ENCODE peak calls at places on chromosomes 12 and 14, in four cellular contexts. Q is body of pancreas, E is endothelial cell of umbilical vein, P is transverse colon. V is an unnamed sample.

GRCh38 chr12:106903241-106903950 is 52.3 kb upstream of the TMEM263 start:
- DNase-seq in Q (peak; percentile 93), E (peak; percentile 67), P (peak; percentile 90), V (peak; percentile 76)

GRCh38 chr12:1838994-1839365 is 18.6 kb downstream of the LRTM2 start:
- DNase-seq in Q (no peak), E (no peak), P (no peak), V (no peak)

GRCh38 chr14:105147701-105148603 is 20.6 kb downstream of the JAG2 start:
- DNase-seq in P (no peak), E (no peak), Q (no peak), V (peak; percentile 7)

GRCh38 chr12:24561411-24561871 is 387.5 kb downstream of the BCAT1 start:
- DNase-seq in E (no peak), Q (no peak), P (peak; percentile 10), V (no peak)

GRCh38 chr14:69247691-69248440 is 12.1 kb upstream of the GALNT16 start:
- DNase-seq in P (peak; percentile 24), Q (peak; percentile 26), E (no peak), V (no peak)

GRCh38 chr14:93954516-93954830 is 21.9 kb downstream of the ASB2 start:
- DNase-seq in E (no peak), Q (no peak), P (no peak), V (peak; percentile 16)

GRCh38 chr14:101118746-101119610 is 215.5 kb upstream of the RTL1 start:
- DNase-seq in E (no peak), P (no peak), Q (no peak), V (no peak)

GRCh38 chr14:34872822-34873590 is 2.2 kb downstream of the BAZ1A start:
- DNase-seq in P (peak; percentile 16), E (no peak), Q (peak; percentile 24), V (no peak)

GRCh38 chr14:34275038-34275437 is 187.0 kb downstream of the SPTSSA start:
- DNase-seq in E (no peak), Q (no peak), P (no peak), V (no peak)

GRCh38 chr14:22391908-22392307 is 197.1 kb downstream of the DAD1 start:
- DNase-seq in Q (peak; percentile 75), E (peak; percentile 78), P (peak; percentile 39), V (peak; percentile 64)

GRCh38 chr12:104793280-104793679 is 164.8 kb downstream of the SLC41A2 start:
- DNase-seq in Q (peak; percentile 47), P (no peak), E (no peak), V (no peak)

GRCh38 chr14:102898776-102899515 is 23.5 kb upstream of the AMN start:
- DNase-seq in P (peak; percentile 32), Q (no peak), E (no peak), V (no peak)
- TF ChIP-seq POLR2A in P (no peak), Q (no peak), E (no peak), V (no peak)

GRCh38 chr14:56718312-56718711 is 92.0 kb downstream of the OTX2 start:
- DNase-seq in Q (no peak), E (no peak), P (no peak), V (no peak)
- H3K9me3 ChIP-seq in Q (no peaks in the 10 kb centered on the region), E (no peaks in the 10 kb centered on the region), P (no peaks in the 10 kb centered on the region), V (no peaks in the 10 kb centered on the region)

GRCh38 chr12:11897923-11898322 is 172.8 kb upstream of the BCL2L14 start:
- DNase-seq in P (no peak), Q (no peak), E (no peak), V (no peak)

GRCh38 chr12:11894890-11895289 is 175.8 kb upstream of the BCL2L14 start:
- DNase-seq in P (no peak), Q (no peak), E (no peak), V (no peak)

GRCh38 chr12:11893998-11894397 is 176.7 kb upstream of the BCL2L14 start:
- DNase-seq in E (no peak), Q (no peak), P (no peak), V (no peak)

GRCh38 chr12:11896530-11896929 is 174.2 kb upstream of the BCL2L14 start:
- DNase-seq in Q (no peak), E (no peak), P (no peak), V (no peak)

DNA sequence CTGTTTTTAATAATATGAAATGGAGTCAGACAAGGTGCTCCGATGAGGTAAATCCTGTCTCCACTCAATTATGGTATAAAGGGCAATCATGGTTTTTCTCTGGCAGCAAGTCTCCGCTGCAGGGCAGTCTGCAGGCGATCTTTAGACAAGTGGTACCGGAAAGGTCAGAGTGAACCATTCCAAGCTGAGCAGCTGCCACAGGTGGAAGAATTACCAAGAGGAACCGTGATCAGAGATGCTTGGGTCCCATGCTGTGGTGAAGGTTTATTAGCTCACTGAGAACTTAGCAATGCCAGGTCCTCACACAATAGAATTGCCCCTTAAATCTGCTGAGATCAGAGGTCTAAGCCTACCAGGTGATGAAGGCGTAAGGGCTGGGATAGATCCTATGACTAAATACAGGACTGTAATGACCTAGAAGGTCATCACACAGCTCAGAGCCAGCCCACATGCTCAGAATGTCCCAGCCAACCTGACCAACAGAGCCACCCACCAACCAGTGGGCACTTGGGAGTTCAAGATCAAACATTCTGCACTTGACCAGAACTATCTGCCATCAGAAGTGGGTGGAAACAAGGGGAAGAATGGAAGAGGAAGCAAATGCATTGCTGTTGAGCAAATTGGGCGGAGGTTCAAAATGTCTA is 175.2 kb upstream of the BCL2L14 start:
- DNase-seq in P (no peak), E (no peak), Q (no peak), V (no peak)
- TF ChIP-seq POLR2A in P (no peak), E (no peak), Q (no peak), V (no peak)

DNA sequence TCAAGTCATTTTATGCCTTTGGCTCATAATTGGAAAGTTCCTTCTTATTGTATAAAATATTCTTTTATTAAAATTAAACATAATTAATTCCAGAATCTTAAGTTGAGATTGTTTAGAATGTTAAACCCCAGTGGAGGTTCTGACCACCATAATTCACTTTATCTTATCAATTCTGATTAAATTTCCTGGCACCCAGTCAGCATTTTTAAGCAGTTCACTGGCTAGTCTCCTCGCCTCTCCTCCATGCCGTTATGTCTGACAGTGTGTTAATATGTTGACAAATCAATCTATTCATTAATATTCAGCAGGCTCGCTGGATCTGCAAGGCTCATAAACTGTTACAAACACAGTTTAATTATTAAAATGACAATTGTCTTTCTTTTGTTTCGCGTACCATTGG is 339.9 kb downstream of the PRKD1 start:
- DNase-seq in Q (no peak), P (no peak), E (no peak), V (no peak)
- H3K9me3 ChIP-seq in Q (no peaks in the 10 kb centered on the region), P (no peaks in the 10 kb centered on the region), E (no peaks in the 10 kb centered on the region), V (no peaks in the 10 kb centered on the region)

GRCh38 chr12:57638096-57638495 is 5.1 kb upstream of the B4GALNT1 start:
- DNase-seq in P (no peak), Q (no peak), E (no peak), V (no peak)

GRCh38 chr12:57632898-57633825 is at the start of gene B4GALNT1:
- DNase-seq in P (peak; percentile 56), Q (peak; percentile 68), E (peak; percentile 61), V (peak; percentile 61)

GRCh38 chr12:57641699-57642442 is 8.9 kb upstream of the B4GALNT1 start:
- DNase-seq in P (no peak), Q (peak; percentile 67), E (no peak), V (no peak)

GRCh38 chr12:57640156-57641042 is 7.4 kb upstream of the B4GALNT1 start:
- DNase-seq in Q (no peak), P (no peak), E (no peak), V (no peak)

DNA sequence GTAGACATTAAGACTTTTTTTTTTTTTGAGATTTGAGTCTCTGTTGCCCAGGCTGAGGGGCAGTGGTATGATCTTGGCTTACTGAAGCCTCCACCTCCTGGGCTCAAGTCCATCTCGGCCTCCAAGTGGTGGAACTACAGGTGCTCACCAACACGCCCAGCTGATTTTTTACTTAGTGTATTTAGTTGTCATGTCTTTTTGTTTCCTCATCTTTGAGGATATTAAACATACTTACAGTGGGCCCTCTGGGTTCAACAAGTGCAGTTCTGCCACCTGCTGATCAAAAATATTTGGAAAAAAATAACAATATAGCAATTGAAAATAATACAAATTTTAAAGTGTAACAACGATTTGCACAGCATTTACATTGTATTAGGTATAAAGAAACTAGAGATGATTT is 4.4 kb upstream of the B4GALNT1 start:
- DNase-seq in Q (no peak), P (no peak), E (no peak), V (no peak)
- TF ChIP-seq POLR2A in Q (no peak), P (no peak), E (no peak), V (no peak)

GRCh38 chr12:10021342-10021741 is 9.1 kb upstream of the CLEC9A start:
- DNase-seq in Q (no peak), E (no peak), P (no peak), V (no peak)
- H3K9me3 ChIP-seq in Q (no peaks in the 10 kb centered on the region), E (no peaks in the 10 kb centered on the region), P (no peaks in the 10 kb centered on the region), V (no peaks in the 10 kb centered on the region)

GRCh38 chr12:12714276-12715001 is 2.7 kb upstream of the CDKN1B start:
- DNase-seq in E (peak; percentile 80), Q (peak; percentile 68), P (peak; percentile 77), V (peak; percentile 73)
- TF ChIP-seq POLR2A in E (no peak), Q (peak; percentile 31), P (peak; percentile 81), V (peak; percentile 31)

GRCh38 chr14:98608071-98609060 is 663.6 kb downstream of the BCL11B start:
- DNase-seq in Q (no peak), E (no peak), P (no peak), V (no peak)
- H3K9me3 ChIP-seq in Q (no peaks in the 10 kb centered on the region), E (peaks cover 3% of the 10 kb centered on the region), P (no peaks in the 10 kb centered on the region), V (no peaks in the 10 kb centered on the region)

DNA sequence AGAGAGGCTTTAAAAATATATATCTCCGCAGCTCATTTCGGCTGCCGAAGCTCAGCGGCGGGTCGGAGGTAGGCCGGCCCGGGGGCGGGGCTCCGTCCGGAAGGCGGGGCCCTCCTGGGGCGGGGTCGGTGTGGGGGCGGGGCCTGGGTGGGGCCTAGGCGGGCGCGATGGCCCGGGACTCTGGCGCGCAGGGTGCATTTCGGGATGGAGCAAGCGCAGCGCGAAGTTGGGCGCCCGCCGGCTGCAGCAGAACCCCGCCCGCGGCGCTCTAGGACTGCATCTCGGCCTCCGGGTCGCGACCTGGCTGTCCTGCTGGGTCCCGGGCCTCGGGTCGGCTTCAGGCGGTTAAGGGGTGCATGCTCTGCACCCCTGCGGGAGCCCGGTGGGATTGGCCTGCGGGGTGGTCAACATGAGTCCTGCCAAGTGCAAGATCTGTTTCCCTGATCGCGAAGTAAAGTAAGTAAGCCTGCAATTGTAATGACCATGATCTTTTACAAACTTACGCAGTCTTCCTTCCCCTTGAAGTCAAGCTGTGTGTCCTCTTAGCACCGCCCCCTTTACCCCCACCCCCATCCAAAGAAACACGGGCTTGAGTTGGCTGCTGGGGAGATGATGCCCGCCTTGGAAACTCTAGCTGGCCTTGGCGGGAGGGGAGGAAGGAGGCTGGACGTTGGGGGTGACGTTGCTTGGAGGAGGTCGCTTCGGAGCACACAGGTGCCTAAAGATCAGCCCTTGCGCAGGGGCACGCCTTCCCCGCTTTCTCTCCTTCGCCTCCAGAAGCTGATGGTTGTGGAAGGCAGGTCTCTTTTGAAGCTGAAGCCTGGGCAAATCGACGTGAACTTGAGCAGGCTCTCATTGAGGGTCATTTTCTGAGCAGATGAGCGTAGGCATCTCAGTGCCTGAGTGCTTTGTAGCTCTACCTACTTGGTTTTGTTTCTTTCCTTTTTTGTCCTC is 38.4 kb downstream of the ACACB start:
- DNase-seq in Q (peak; percentile 84), P (peak; percentile 87), E (peak; percentile 57), V (peak; percentile 87)
- TF ChIP-seq POLR2A in Q (peak; percentile 28), P (peak; percentile 67), E (no peak), V (no peak)

GRCh38 chr12:133135747-133136146 is 5.3 kb downstream of the ZNF10 start:
- DNase-seq in E (no peak), P (no peak), Q (no peak), V (no peak)

GRCh38 chr12:133130038-133130807 is at the start of the genes ZNF10 and ZNF891:
- DNase-seq in E (peak; percentile 99), P (peak; percentile 97), Q (peak; percentile 98), V (peak; percentile 98)

GRCh38 chr12:133129368-133130037 is 571 bp downstream of the ZNF891 start:
- DNase-seq in E (no peak), P (no peak), Q (no peak), V (no peak)

GRCh38 chr12:133130808-133131128 is 341 bp downstream of the ZNF10 start:
- DNase-seq in P (peak; percentile 45), Q (peak; percentile 48), E (no peak), V (peak; percentile 64)
- H3K9me3 ChIP-seq in P (peaks cover 69% of the 10 kb centered on the region), Q (no peaks in the 10 kb centered on the region), E (peaks cover 2% of the 10 kb centered on the region), V (peaks cover 66% of the 10 kb centered on the region)